ENCODE peak calls at places on chromosomes 4 and X, in four cellular contexts. O, M, K and S are unnamed samples.

GRCh38 chrX:138127314-138127713 is 561.4 kb downstream of the ZIC3 start:
- DNase-seq in O (peak), M (no peak), K (no peak), S (no peak)

GRCh38 chr4:185826381-185826780 is 14.4 kb upstream of the SORBS2 start:
- DNase-seq in O (no peak), M (no peak), K (no peak), S (no peak)

GRCh38 chrX:125769628-125770027 is 396.5 kb downstream of the DCAF12L2 start:
- DNase-seq in O (no peak), M (no peak), K (no peak), S (no peak)

GRCh38 chr4:111283066-111283677 is 660.3 kb upstream of the PITX2 start:
- DNase-seq in O (peak), M (peak), K (peak), S (no peak)

GRCh38 chr4:90000995-90001394 is 106.3 kb downstream of the MMRN1 start:
- DNase-seq in O (no peak), M (no peak), K (no peak), S (no peak)

GRCh38 chr4:25367004-25367621 is 9.9 kb upstream of the ANAPC4 start:
- DNase-seq in O (peak), M (peak), K (peak), S (no peak)

GRCh38 chrX:44971674-44972073 is 98.7 kb downstream of the KDM6A start:
- DNase-seq in O (no peak), M (no peak), K (no peak), S (no peak)

GRCh38 chrX:56233682-56234081 is 1.5 kb downstream of the KLF8 start:
- DNase-seq in O (no peak), M (no peak), K (no peak), S (peak)

GRCh38 chr4:48360966-48361470 is 19.7 kb downstream of the SLAIN2 start:
- DNase-seq in O (no peak), M (no peak), K (no peak), S (no peak)

GRCh38 chr4:36178489-36178888 is 65.8 kb downstream of the ARAP2 start:
- DNase-seq in O (no peak), M (no peak), K (no peak), S (no peak)

GRCh38 chr4:101018836-101019235 is 328.5 kb downstream of the PPP3CA start:
- DNase-seq in O (no peak), M (no peak), K (no peak), S (no peak)

GRCh38 chr4:178823673-178824072 is 1381.4 kb upstream of the AGA start:
- DNase-seq in O (peak), M (no peak), K (no peak), S (no peak)

GRCh38 chr4:109908741-109909140 is 3.9 kb upstream of the EGF start:
- DNase-seq in O (no peak), M (no peak), K (no peak), S (no peak)

GRCh38 chr4:138113819-138114415 is 128.2 kb downstream of the SLC7A11 start:
- DNase-seq in O (peak), M (no peak), K (peak), S (no peak)

GRCh38 chr4:37968747-37969146 is 8.5 kb downstream of the PTTG2 start:
- DNase-seq in O (no peak), M (peak), K (no peak), S (no peak)

GRCh38 chr4:97153042-97153441 is 990.2 kb downstream of the STPG2 start:
- DNase-seq in O (peak), M (peak), K (no peak), S (no peak)

GRCh38 chr4:124745988-124746801 is 33.7 kb upstream of the ANKRD50 start:
- DNase-seq in O (no peak), M (no peak), K (no peak), S (no peak)

GRCh38 chr4:127965803-127966175 is 583 bp downstream of the ABHD18 start:
- DNase-seq in O (peak), M (peak), K (no peak), S (no peak)

GRCh38 chr4:169314906-169315305 is 44.1 kb upstream of the SH3RF1 start:
- DNase-seq in O (peak), M (no peak), K (no peak), S (no peak)

GRCh38 chr4:176653406-176654220 is 139.1 kb downstream of the VEGFC start:
- DNase-seq in O (no peak), M (no peak), K (no peak), S (no peak)

GRCh38 chr4:76219299-76220055 is 5.9 kb upstream of the SCARB2 start:
- DNase-seq in O (no peak), M (no peak), K (no peak), S (no peak)

GRCh38 chrX:149871940-149872339 is 9.0 kb upstream of the MAGEA8 start:
- DNase-seq in O (peak), M (peak), K (no peak), S (no peak)

GRCh38 chrX:54248309-54248708 is 65.3 kb upstream of the FAM120C start:
- DNase-seq in O (peak), M (peak), K (peak), S (no peak)

GRCh38 chrX:12463052-12463451 is 324.8 kb downstream of the FRMPD4 start:
- DNase-seq in O (no peak), M (no peak), K (no peak), S (no peak)

GRCh38 chrX:119382606-119383005 is 16.5 kb upstream of the SLC25A43 start:
- DNase-seq in O (no peak), M (no peak), K (no peak), S (no peak)

GRCh38 chr4:139834210-139834609 is 168.6 kb downstream of the MGST2 start:
- DNase-seq in O (no peak), M (no peak), K (no peak), S (no peak)